ENCODE peak calls at places on chromosomes 6 and 20, in six cellular contexts. D is Peyer's patch, V is Caco-2, L is IMR-90, C is right cardiac atrium, F is A549. Y is an unnamed sample.

GRCh38 chr20:50427740-50428462 is 82.3 kb upstream of the PTPN1 start:
- DNase-seq in L (no peak), D (no peak), V (no peak), F (no peak), C (no peak), Y (no peak)

GRCh38 chr6:17562636-17563035 is 37.5 kb upstream of the FAM8A1 start:
- DNase-seq in D (no peak), V (no peak), F (no peak), C (no peak), L (no peak), Y (no peak)

GRCh38 chr6:133297657-133298056 is 56.5 kb downstream of the EYA4 start:
- DNase-seq in D (no peak), L (no peak), C (no peak), F (no peak), V (no peak), Y (no peak)

GRCh38 chr6:157194643-157195042 is 128.7 kb downstream of the TMEM242 start:
- DNase-seq in F (no peak), L (peak; percentile 65), D (no peak), V (no peak), C (no peak), Y (no peak)

GRCh38 chr6:48397887-48398286 is 286.9 kb upstream of the PTCHD4 start:
- DNase-seq in V (no peak), L (no peak), D (no peak), C (no peak), F (no peak), Y (no peak)

GRCh38 chr6:14226051-14226660 is 108.6 kb downstream of the CD83 start:
- DNase-seq in C (no peak), V (no peak), F (no peak), L (no peak), D (no peak), Y (no peak)

GRCh38 chr6:15327271-15327670 is 81.4 kb downstream of the JARID2 start:
- DNase-seq in F (peak; percentile 42), D (peak; percentile 76), L (no peak), C (no peak), V (no peak), Y (no peak)

GRCh38 chr6:95601133-95601532 is 23.8 kb downstream of the MANEA start:
- DNase-seq in D (no peak), F (peak; percentile 0), V (no peak), L (peak; percentile 81), C (no peak), Y (no peak)

GRCh38 chr6:158770948-158771347 is 48.2 kb downstream of the EZR start:
- DNase-seq in L (no peak), D (no peak), V (no peak), C (peak; percentile 84), F (no peak), Y (peak; percentile 8)

GRCh38 chr6:45591306-45591705 is 213.6 kb upstream of the SUPT3H start:
- DNase-seq in V (no peak), C (no peak), D (no peak), F (no peak), L (peak; percentile 32), Y (no peak)

GRCh38 chr20:60283281-60283680 is 325.1 kb downstream of the CDH26 start:
- DNase-seq in V (no peak), D (no peak), F (peak; percentile 11), L (no peak), C (no peak), Y (no peak)

GRCh38 chr20:44848254-44849015 is 37.1 kb upstream of the YWHAB start:
- DNase-seq in L (no peak), D (no peak), C (no peak), F (no peak), V (peak; percentile 20), Y (no peak)

GRCh38 chr6:27188885-27189418 is 58.5 kb upstream of the PRSS16 start:
- DNase-seq in V (peak; percentile 59), C (peak; percentile 55), F (peak; percentile 77), L (peak; percentile 83), D (peak; percentile 82), Y (peak; percentile 94)

GRCh38 chr6:55319961-55320690 is 7.1 kb upstream of the GFRAL start:
- DNase-seq in F (no peak), V (peak; percentile 75), D (no peak), C (no peak), L (no peak), Y (peak; percentile 10)

GRCh38 chr20:63736893-63737689 is 627 bp downstream of the LIME1 start:
- DNase-seq in L (no peak), D (peak; percentile 73), V (no peak), C (peak; percentile 72), F (no peak), Y (peak; percentile 37)

GRCh38 chr6:7978736-7979135 is 68.1 kb upstream of the TXNDC5 start:
- DNase-seq in L (no peak), D (no peak), C (no peak), F (no peak), V (no peak), Y (no peak)

GRCh38 chr6:39330057-39330456 is 7.6 kb upstream of the KCNK16 start:
- DNase-seq in F (no peak), L (no peak), C (no peak), D (no peak), V (no peak), Y (no peak)

GRCh38 chr6:168526841-168527281 is 85.9 kb downstream of the SMOC2 start:
- DNase-seq in L (no peak), D (no peak), F (no peak), C (no peak), V (no peak), Y (no peak)

GRCh38 chr6:18115356-18115755 is 7.1 kb downstream of the NHLRC1 start:
- DNase-seq in C (no peak), D (no peak), F (no peak), V (no peak), L (no peak), Y (no peak)

GRCh38 chr20:43727980-43728590 is 1.3 kb upstream of the GTSF1L start:
- DNase-seq in D (peak; percentile 72), L (peak; percentile 12), V (no peak), C (no peak), F (peak; percentile 25), Y (no peak)

GRCh38 chr20:32536861-32537656 is 48.1 kb downstream of the NOL4L start:
- DNase-seq in D (peak; percentile 92), C (peak; percentile 74), F (no peak), L (no peak), V (peak; percentile 73), Y (peak; percentile 89)

GRCh38 chr20:47777220-47777619 is 8.1 kb downstream of the SULF2 start:
- DNase-seq in D (no peak), L (no peak), C (no peak), F (no peak), V (no peak), Y (no peak)

GRCh38 chr6:131443014-131443413 is 130.0 kb upstream of the ARG1 start:
- DNase-seq in D (no peak), V (no peak), F (no peak), L (no peak), C (no peak), Y (no peak)

GRCh38 chr6:163941471-163941980 is 527.0 kb downstream of the QKI start:
- DNase-seq in D (no peak), C (peak; percentile 74), F (no peak), V (no peak), L (no peak), Y (no peak)

GRCh38 chr6:158514176-158514575 is 45.7 kb upstream of the TMEM181 start:
- DNase-seq in L (no peak), D (no peak), C (no peak), F (no peak), V (no peak), Y (no peak)

GRCh38 chr20:10501377-10501776 is 66.3 kb downstream of the SLX4IP start:
- DNase-seq in L (no peak), F (no peak), V (no peak), D (no peak), C (no peak), Y (no peak)

DNA sequence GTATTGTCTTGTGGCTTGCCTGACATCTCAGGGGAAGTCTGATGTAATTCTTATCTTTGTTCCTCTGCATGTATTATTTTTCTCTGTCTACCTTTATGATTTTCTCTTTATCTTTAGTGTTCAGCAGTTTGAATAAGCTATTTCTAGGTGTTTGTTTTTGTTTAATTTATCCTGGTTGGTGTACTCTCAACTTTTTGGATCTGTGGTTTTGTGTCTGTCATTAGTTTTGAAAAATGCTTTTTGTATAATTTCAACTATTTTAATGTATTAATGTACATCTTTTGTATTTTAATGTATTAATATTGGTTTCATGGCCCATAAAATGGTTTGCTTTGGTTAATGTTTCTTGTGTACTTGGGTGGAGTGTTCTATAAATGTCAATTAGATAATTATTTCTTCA is 15.9 kb upstream of the APCDD1L start:
- DNase-seq in L (no peak), D (no peak), F (no peak), V (no peak), C (no peak), Y (no peak)
- H3K9me3 ChIP-seq in L (peaks cover 8% of the 10 kb centered on the region), D (peaks cover 23% of the 10 kb centered on the region), F (peaks cover 54% of the 10 kb centered on the region), V (peaks cover 42% of the 10 kb centered on the region), C (peaks cover 6% of the 10 kb centered on the region), Y (peaks cover 8% of the 10 kb centered on the region)

GRCh38 chr6:29757701-29758293 is 34.6 kb downstream of the HLA-F start:
- DNase-seq in D (no peak), F (no peak), V (no peak), L (no peak), C (no peak), Y (no peak)

GRCh38 chr6:29753309-29753644 is 30.0 kb downstream of the HLA-F start:
- DNase-seq in L (no peak), V (no peak), F (no peak), D (no peak), C (no peak), Y (no peak)

GRCh38 chr6:29757282-29757681 is 34.0 kb downstream of the HLA-F start:
- DNase-seq in D (no peak), L (no peak), F (no peak), C (no peak), V (no peak), Y (no peak)

GRCh38 chr6:29752451-29753308 is 29.4 kb downstream of the HLA-F start:
- DNase-seq in C (peak; percentile 95), L (peak; percentile 84), F (peak; percentile 87), D (peak; percentile 96), V (peak; percentile 77), Y (peak; percentile 93)

DNA sequence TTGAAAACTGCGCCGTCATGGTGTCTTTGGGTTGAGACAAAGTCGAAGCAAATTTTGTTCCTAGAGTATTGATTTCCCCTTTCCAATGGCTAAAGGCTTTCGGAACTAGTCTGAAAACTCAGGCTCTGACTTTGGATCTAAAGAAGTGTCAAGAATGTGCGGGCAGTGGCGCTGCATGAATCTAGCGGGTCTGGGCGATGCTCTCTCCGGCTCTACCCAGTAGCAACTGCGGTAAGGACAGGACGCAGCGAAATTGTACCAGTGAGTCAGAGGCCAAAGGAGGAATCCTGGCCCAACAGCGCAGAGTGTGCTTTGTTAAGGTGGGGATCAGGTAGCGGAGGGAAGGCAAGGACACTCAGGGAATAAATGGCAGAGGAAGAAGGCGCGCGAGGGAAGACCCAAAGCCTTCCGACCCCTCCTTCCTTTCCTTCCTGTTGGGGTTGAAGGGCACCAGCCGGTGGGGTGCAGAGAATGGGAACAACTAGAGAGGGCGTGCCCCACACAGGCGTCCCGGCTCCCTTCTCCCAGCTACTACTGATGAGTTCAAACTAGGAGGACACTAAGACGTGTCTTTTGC is 32.1 kb downstream of the HLA-F start:
- DNase-seq in V (no peak), F (no peak), L (no peak), D (no peak), C (no peak), Y (no peak)
- H3K9me3 ChIP-seq in V (no peaks in the 10 kb centered on the region), F (no peaks in the 10 kb centered on the region), L (no peaks in the 10 kb centered on the region), D (no peaks in the 10 kb centered on the region), C (no peaks in the 10 kb centered on the region), Y (no peaks in the 10 kb centered on the region)

GRCh38 chr20:467755-468154 is 5.4 kb upstream of the TBC1D20 start:
- DNase-seq in D (no peak), F (no peak), C (no peak), L (no peak), V (no peak), Y (no peak)
- H3K9me3 ChIP-seq in D (no peaks in the 10 kb centered on the region), F (peaks cover 5% of the 10 kb centered on the region), C (no peaks in the 10 kb centered on the region), L (peaks cover 2% of the 10 kb centered on the region), V (peaks cover 42% of the 10 kb centered on the region), Y (peaks cover 5% of the 10 kb centered on the region)

GRCh38 chr6:53557005-53557715 is 12.3 kb upstream of the GCLC start:
- DNase-seq in F (no peak), D (no peak), C (no peak), L (no peak), V (no peak), Y (no peak)
- H3K9me3 ChIP-seq in F (peaks cover 6% of the 10 kb centered on the region), D (no peaks in the 10 kb centered on the region), C (no peaks in the 10 kb centered on the region), L (peaks cover 4% of the 10 kb centered on the region), V (peaks cover 40% of the 10 kb centered on the region), Y (peaks cover 7% of the 10 kb centered on the region)

Y was measured in hepatocyte.